ENCODE peak calls at places on chromosomes 11 and 22, in five cellular contexts. S is A549, N is HCT116, K is K562, E is GM12878. Z is an unnamed sample.

GRCh38 chr11:56841210-56841810 is 92.8 kb upstream of the OR9G4 start:
- DNase-seq in S (peak; percentile 35), N (peak; percentile 27), K (peak; percentile 61), E (peak; percentile 7), Z (peak; percentile 14)

GRCh38 chr11:121727942-121728341 is 275.2 kb upstream of the SORL1-AS1 start:
- DNase-seq in S (no peak), N (no peak), K (no peak), E (no peak), Z (no peak)

GRCh38 chr11:40841231-40841630 is 618.2 kb downstream of the LRRC4C start:
- DNase-seq in S (no peak), N (no peak), K (no peak), E (no peak), Z (no peak)

GRCh38 chr11:28835790-28836189 is 727.6 kb downstream of the METTL15 start:
- DNase-seq in S (no peak), N (no peak), K (no peak), E (no peak), Z (no peak)

GRCh38 chr22:30922151-30922611 is 46.4 kb downstream of the MORC2 start:
- DNase-seq in S (no peak), N (no peak), K (no peak), E (peak; percentile 60), Z (no peak)

GRCh38 chr11:120715239-120715638 is 203.7 kb downstream of the GRIK4 start:
- DNase-seq in S (peak; percentile 18), N (no peak), K (peak; percentile 16), E (no peak), Z (no peak)

GRCh38 chr11:82194521-82194920 is 539.1 kb downstream of the FAM181B start:
- DNase-seq in S (no peak), N (no peak), K (no peak), E (no peak), Z (no peak)

GRCh38 chr22:17271711-17272451 is 52.6 kb upstream of the ADA2 start:
- DNase-seq in S (no peak), N (no peak), K (no peak), E (no peak), Z (no peak)

GRCh38 chr22:30298005-30298701 is 8.8 kb upstream of the CASTOR1 start:
- DNase-seq in S (no peak), N (no peak), K (no peak), E (no peak), Z (no peak)

GRCh38 chr11:63553759-63554158 is 9.4 kb downstream of the PLAAT2 start:
- DNase-seq in S (no peak), N (no peak), K (no peak), E (no peak), Z (no peak)

GRCh38 chr11:111793863-111794262 is 27.7 kb upstream of the PPP2R1B start:
- DNase-seq in S (no peak), N (no peak), K (no peak), E (no peak), Z (no peak)

GRCh38 chr11:95111923-95112540 is 22.4 kb downstream of the ENDOD1 start:
- DNase-seq in S (no peak), N (no peak), K (no peak), E (no peak), Z (no peak)

GRCh38 chr11:34185926-34186841 is 80.8 kb downstream of the NAT10 start:
- DNase-seq in S (no peak), N (no peak), K (no peak), E (no peak), Z (no peak)

GRCh38 chr11:130847517-130847916 is 68.8 kb downstream of the SNX19 start:
- DNase-seq in S (peak; percentile 58), N (peak; percentile 46), K (no peak), E (no peak), Z (no peak)

GRCh38 chr22:32801436-32802290 is at the start of gene TIMP3:
- DNase-seq in S (no peak), N (no peak), K (peak; percentile 31), E (no peak), Z (no peak)

GRCh38 chr11:35632301-35632700 is 14.0 kb downstream of the FJX1 start:
- DNase-seq in S (no peak), N (no peak), K (no peak), E (no peak), Z (no peak)

GRCh38 chr22:49664891-49665290 is 162.8 kb downstream of the BRD1 start:
- DNase-seq in S (no peak), N (no peak), K (no peak), E (no peak), Z (no peak)

GRCh38 chr22:19937616-19938473 is 3.7 kb upstream of the COMT start:
- DNase-seq in S (no peak), N (no peak), K (no peak), E (no peak), Z (no peak)

GRCh38 chr11:45145421-45146071 is 893 bp upstream of the PRDM11 start:
- DNase-seq in S (no peak), N (no peak), K (no peak), E (no peak), Z (no peak)

GRCh38 chr11:60363542-60364525 is 14.5 kb upstream of the MS4A7 start:
- DNase-seq in S (peak; percentile 45), N (peak; percentile 42), K (peak; percentile 63), E (peak; percentile 88), Z (peak; percentile 83)

GRCh38 chr11:120288021-120288420 is 37.1 kb upstream of the TLCD5 start:
- DNase-seq in S (no peak), N (no peak), K (no peak), E (no peak), Z (no peak)

GRCh38 chr11:37002831-37003230 is 404.8 kb upstream of the RAG2 start:
- DNase-seq in S (no peak), N (no peak), K (no peak), E (no peak), Z (no peak)

GRCh38 chr11:94737171-94737611 is 31.0 kb upstream of the AMOTL1 start:
- DNase-seq in S (no peak), N (no peak), K (no peak), E (no peak), Z (no peak)

DNA sequence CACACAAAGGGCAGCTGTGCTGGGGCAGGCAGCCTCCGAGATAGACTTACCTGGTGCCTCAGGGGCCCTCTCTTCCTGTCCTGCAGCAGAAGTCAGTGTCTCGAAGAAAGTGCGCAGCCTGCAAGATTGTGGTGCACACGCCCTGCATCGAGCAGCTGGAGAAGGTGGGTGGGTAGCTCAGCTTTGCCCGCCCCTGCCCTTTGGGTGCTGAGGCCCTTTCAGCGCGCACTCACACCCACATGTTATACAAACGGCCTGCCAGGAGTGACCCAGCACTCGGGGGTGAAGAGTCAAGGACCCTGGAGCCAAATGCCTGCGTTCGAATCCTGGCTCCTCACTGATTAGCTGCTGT is 13.6 kb upstream of the MDK start:
- DNase-seq in S (no peak), N (no peak), K (no peak), E (no peak), Z (no peak)
- TF ChIP-seq CTCF in S (peak; percentile 18), N (no peak), K (no peak), E (no peak), Z (no peak)

GRCh38 chr22:35563211-35563610 is 22.6 kb downstream of the RASD2 start:
- DNase-seq in S (no peak), N (no peak), K (no peak), E (no peak), Z (no peak)
- H3K27ac ChIP-seq in S (peak overlapping the region; percentile 24), N (peak overlapping the region; percentile 89), K (no peak overlapping the region), E (no peak overlapping the region), Z (no peak overlapping the region)

DNA sequence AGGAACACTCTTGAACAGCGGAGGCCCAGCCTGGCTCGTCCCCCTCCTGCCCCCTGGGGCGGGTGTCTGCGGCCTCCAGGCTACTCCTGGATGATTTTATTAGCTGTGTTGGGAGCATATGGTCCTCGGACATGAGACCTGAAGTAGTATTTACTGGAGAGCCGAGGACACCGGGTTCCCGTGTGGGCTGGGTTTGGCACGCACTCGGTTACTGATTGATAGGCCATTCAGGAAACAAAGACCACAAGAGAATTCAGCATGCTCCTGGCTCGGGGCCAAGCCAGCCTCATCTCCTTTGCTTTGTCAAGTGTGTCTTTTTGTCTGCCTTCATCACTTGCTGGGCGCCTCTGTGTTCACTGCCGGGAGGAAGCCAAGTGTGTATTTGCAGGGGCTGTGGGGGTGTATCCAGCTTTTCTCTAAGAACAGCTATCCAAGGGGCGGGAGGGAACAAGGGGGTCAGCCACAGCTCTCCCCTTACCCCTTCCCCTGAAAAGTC is 9.7 kb downstream of the FXYD2 start:
- DNase-seq in S (no peak), N (no peak), K (peak; percentile 15), E (peak; percentile 96), Z (peak; percentile 75)
- TF ChIP-seq REST in S (no peak), N (no peak), K (no peak), E (no peak), Z (no peak)

DNA sequence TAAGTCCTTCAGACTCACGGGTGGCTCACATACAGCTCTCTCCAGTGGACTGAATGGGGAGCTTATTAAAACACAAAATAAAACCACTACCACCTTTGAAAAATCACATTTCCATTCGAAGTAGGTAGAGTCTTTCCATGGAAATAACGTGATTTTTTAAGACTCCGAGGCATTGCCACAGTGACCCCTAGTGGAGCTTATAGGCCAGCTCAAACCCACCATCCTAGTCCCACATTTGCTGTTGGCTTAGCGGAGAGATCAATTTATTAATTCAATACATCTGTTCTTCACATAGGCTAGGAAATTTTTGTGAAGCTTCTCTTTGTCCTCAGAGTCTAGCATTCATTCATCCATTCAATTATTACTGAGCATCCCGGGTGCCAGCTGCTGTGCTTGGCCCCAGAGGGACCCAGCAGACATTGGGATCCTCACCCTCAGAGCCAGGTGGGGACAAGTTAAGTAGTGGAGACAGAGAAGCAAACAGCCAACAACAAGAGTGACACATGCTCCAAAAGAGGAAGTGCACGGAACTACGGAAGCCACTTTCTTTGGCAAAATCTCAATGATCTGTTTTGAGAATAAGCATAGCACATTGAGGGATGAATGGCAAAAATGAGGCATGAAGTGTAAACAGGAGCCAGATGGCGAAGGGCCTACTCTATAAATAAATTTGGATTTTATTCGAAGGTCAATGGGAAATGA is 10.2 kb upstream of the P4HA3 start:
- DNase-seq in S (no peak), N (no peak), K (peak; percentile 59), E (no peak), Z (no peak)
- TF ChIP-seq CTCF in S (peak; percentile 68), N (peak; percentile 66), K (peak; percentile 61), E (peak; percentile 49), Z (no peak)

GRCh38 chr22:22769434-22770279 is 118.0 kb upstream of the IGLL5 start:
- DNase-seq in S (no peak), N (no peak), K (no peak), E (no peak), Z (no peak)
- H3K27ac ChIP-seq in S (no peak overlapping the region), N (no peak overlapping the region), K (no peak overlapping the region), E (no peak overlapping the region), Z (no peak overlapping the region)

DNA sequence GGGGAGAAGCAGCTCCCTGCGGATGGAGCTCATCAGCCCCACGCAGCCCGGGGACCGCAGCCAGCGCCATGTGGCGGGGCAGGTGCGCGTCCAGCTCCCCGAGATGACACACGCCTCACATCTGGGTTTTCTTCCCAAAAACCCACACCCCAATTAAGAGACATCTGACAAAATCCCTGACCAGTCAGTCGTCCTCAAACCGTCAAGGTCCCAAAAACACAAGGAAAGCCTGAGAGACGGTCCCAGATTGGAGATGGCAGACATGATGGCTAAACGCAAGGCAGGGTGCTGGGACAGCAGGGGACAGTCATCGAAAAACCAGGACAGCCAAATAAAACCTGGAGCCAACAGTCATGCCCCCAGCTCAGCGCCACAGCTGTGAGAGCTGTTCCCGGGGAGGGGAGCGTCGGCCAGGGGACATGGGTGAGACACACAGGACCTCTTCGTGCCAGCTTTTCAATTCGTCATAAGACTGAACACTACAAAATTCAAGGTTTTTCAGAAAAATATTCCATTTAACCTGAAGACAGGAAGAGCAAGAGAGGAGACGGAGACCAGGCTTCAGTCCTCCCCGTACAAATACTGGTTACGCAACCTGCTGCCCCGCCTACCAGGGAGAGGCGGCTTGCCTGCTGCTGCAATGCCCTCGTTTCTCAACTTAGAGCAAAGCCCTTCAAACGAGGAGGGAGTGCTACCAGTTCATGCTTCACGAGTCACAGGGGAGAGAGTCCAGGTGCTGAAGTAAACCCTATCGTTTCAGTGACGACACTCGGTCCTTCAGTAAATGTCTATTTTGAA is 10.5 kb downstream of the TOLLIP start:
- DNase-seq in S (peak; percentile 73), N (no peak), K (peak; percentile 11), E (no peak), Z (peak; percentile 97)
- TF ChIP-seq REST in S (no peak), N (no peak), K (no peak), E (no peak), Z (peak; percentile 63)

Z was measured in HL-60.